ENCODE peak calls at places on chromosomes 1 and 21, in four cellular contexts. One of them, this sample, is unnamed.

GRCh38 chr1:243731974-243732373 is 118.1 kb downstream of the AKT3 start:
- DNase-seq in T47D: no peak
- DNase-seq in adrenal gland: no peak
- DNase-seq in heart left ventricle: no peak
- DNase-seq in this sample: no peak

GRCh38 chr1:36467027-36467410 is 2.8 kb upstream of the MRPS15 start:
- DNase-seq in T47D: no peak
- DNase-seq in heart left ventricle: no peak
- DNase-seq in adrenal gland: no peak
- DNase-seq in this sample: no peak

GRCh38 chr1:206709772-206710456 is 25.2 kb downstream of the MAPKAPK2 start:
- DNase-seq in heart left ventricle: no peak
- DNase-seq in T47D: no peak
- DNase-seq in adrenal gland: no peak
- DNase-seq in this sample: no peak

GRCh38 chr1:85313888-85314696 is 37.7 kb upstream of the BCL10 start:
- DNase-seq in heart left ventricle: peak
- DNase-seq in T47D: peak
- DNase-seq in adrenal gland: peak
- DNase-seq in this sample: no peak

GRCh38 chr1:66444438-66445265 is 89.3 kb upstream of the SGIP1 start:
- DNase-seq in heart left ventricle: no peak
- DNase-seq in T47D: no peak
- DNase-seq in adrenal gland: no peak
- DNase-seq in this sample: no peak

GRCh38 chr1:211485480-211485857 is 6.5 kb downstream of the RD3 start:
- DNase-seq in heart left ventricle: no peak
- DNase-seq in T47D: no peak
- DNase-seq in adrenal gland: no peak
- DNase-seq in this sample: no peak

GRCh38 chr1:183279835-183280234 is 93.8 kb downstream of the LAMC2 start:
- DNase-seq in T47D: peak
- DNase-seq in adrenal gland: peak
- DNase-seq in heart left ventricle: no peak
- DNase-seq in this sample: no peak

GRCh38 chr1:78536427-78536826 is 45.7 kb downstream of the PTGFR start:
- DNase-seq in adrenal gland: no peak
- DNase-seq in T47D: no peak
- DNase-seq in heart left ventricle: no peak
- DNase-seq in this sample: no peak

GRCh38 chr1:41315867-41316266 is 45.4 kb upstream of the FOXO6 start:
- DNase-seq in adrenal gland: no peak
- DNase-seq in heart left ventricle: no peak
- DNase-seq in T47D: no peak
- DNase-seq in this sample: no peak

GRCh38 chr21:16608209-16608830 is 878.5 kb downstream of the USP25 start:
- DNase-seq in adrenal gland: no peak
- DNase-seq in heart left ventricle: no peak
- DNase-seq in T47D: peak
- DNase-seq in this sample: peak

GRCh38 chr1:31238986-31239613 is 587 bp downstream of the NKAIN1 start:
- DNase-seq in adrenal gland: peak
- DNase-seq in heart left ventricle: no peak
- DNase-seq in T47D: peak
- DNase-seq in this sample: peak

GRCh38 chr1:147451628-147452027 is 89.7 kb upstream of the BCL9 start:
- DNase-seq in T47D: no peak
- DNase-seq in heart left ventricle: no peak
- DNase-seq in adrenal gland: no peak
- DNase-seq in this sample: no peak

GRCh38 chr1:233294991-233295774 is at the start of gene PCNX2:
- DNase-seq in heart left ventricle: no peak
- DNase-seq in adrenal gland: peak
- DNase-seq in T47D: peak
- DNase-seq in this sample: peak

GRCh38 chr1:21774835-21775541 is 8.0 kb downstream of the USP48 start:
- DNase-seq in T47D: no peak
- DNase-seq in heart left ventricle: no peak
- DNase-seq in adrenal gland: no peak
- DNase-seq in this sample: no peak

GRCh38 chr1:224458296-224458695 is 23.7 kb upstream of the WDR26 start:
- DNase-seq in T47D: no peak
- DNase-seq in adrenal gland: no peak
- DNase-seq in heart left ventricle: no peak
- DNase-seq in this sample: no peak

GRCh38 chr1:240766831-240767230 is 154.9 kb upstream of the GREM2 start:
- DNase-seq in adrenal gland: no peak
- DNase-seq in T47D: no peak
- DNase-seq in heart left ventricle: no peak
- DNase-seq in this sample: no peak

GRCh38 chr1:234841710-234842231 is 231.8 kb upstream of the IRF2BP2 start:
- DNase-seq in adrenal gland: peak
- DNase-seq in heart left ventricle: peak
- DNase-seq in T47D: no peak
- DNase-seq in this sample: no peak

GRCh38 chr21:45726438-45726837 is 82.9 kb downstream of the PCBP3 start:
- DNase-seq in T47D: no peak
- DNase-seq in adrenal gland: no peak
- DNase-seq in heart left ventricle: no peak
- DNase-seq in this sample: peak

GRCh38 chr1:205451759-205452164 is 4.1 kb downstream of the BLACAT1 start:
- DNase-seq in T47D: no peak
- DNase-seq in adrenal gland: no peak
- DNase-seq in heart left ventricle: no peak
- DNase-seq in this sample: peak

GRCh38 chr1:145918992-145919939 is 749 bp upstream of the PEX11B start:
- DNase-seq in heart left ventricle: peak
- DNase-seq in T47D: peak
- DNase-seq in adrenal gland: peak
- DNase-seq in this sample: peak

GRCh38 chr1:223745731-223746130 is 33.4 kb downstream of the CAPN2 start:
- DNase-seq in adrenal gland: no peak
- DNase-seq in T47D: no peak
- DNase-seq in heart left ventricle: no peak
- DNase-seq in this sample: no peak

GRCh38 chr1:35554261-35555211 is 2.7 kb downstream of the KIAA0319L start:
- DNase-seq in adrenal gland: peak
- DNase-seq in heart left ventricle: no peak
- DNase-seq in T47D: peak
- DNase-seq in this sample: peak

GRCh38 chr1:175267716-175268416 is 75.3 kb upstream of the KIAA0040 start:
- DNase-seq in adrenal gland: peak
- DNase-seq in T47D: no peak
- DNase-seq in heart left ventricle: peak
- DNase-seq in this sample: no peak

GRCh38 chr1:64505232-64505943 is 35.5 kb downstream of the CACHD1 start:
- DNase-seq in T47D: peak
- DNase-seq in adrenal gland: peak
- DNase-seq in heart left ventricle: peak
- DNase-seq in this sample: no peak

GRCh38 chr1:47388548-47389238 is 27.4 kb upstream of the FOXE3 start:
- DNase-seq in heart left ventricle: peak
- DNase-seq in adrenal gland: peak
- DNase-seq in T47D: peak
- DNase-seq in this sample: peak

GRCh38 chr1:197521118-197521739 is 253.2 kb downstream of the CRB1 start:
- DNase-seq in T47D: peak
- DNase-seq in heart left ventricle: no peak
- DNase-seq in adrenal gland: peak
- DNase-seq in this sample: peak

GRCh38 chr1:72182859-72183258 is 99.5 kb downstream of the NEGR1 start:
- DNase-seq in heart left ventricle: no peak
- DNase-seq in adrenal gland: no peak
- DNase-seq in T47D: no peak
- DNase-seq in this sample: no peak

GRCh38 chr1:110285316-110285715 is 53.9 kb upstream of the RBM15 start:
- DNase-seq in adrenal gland: no peak
- DNase-seq in T47D: no peak
- DNase-seq in heart left ventricle: no peak
- DNase-seq in this sample: no peak

GRCh38 chr21:44487831-44488230 is 32.5 kb downstream of the LRRC3 start:
- DNase-seq in heart left ventricle: no peak
- DNase-seq in T47D: no peak
- DNase-seq in adrenal gland: no peak
- DNase-seq in this sample: peak

GRCh38 chr1:209674957-209675566 is at the start of gene G0S2:
- DNase-seq in T47D: peak
- DNase-seq in adrenal gland: peak
- DNase-seq in heart left ventricle: peak
- DNase-seq in this sample: peak

GRCh38 chr21:42456457-42456856 is 39.6 kb downstream of the RSPH1 start:
- DNase-seq in T47D: no peak
- DNase-seq in heart left ventricle: no peak
- DNase-seq in adrenal gland: no peak
- DNase-seq in this sample: no peak

GRCh38 chr1:159171688-159172501 is 480 bp downstream of the CADM3 start:
- DNase-seq in T47D: no peak
- DNase-seq in adrenal gland: no peak
- DNase-seq in heart left ventricle: no peak
- DNase-seq in this sample: peak

GRCh38 chr1:90706437-90707362 is 10.4 kb downstream of the BARHL2 start:
- DNase-seq in heart left ventricle: no peak
- DNase-seq in adrenal gland: peak
- DNase-seq in T47D: peak
- DNase-seq in this sample: peak

GRCh38 chr1:10667815-10668214 is 128.6 kb downstream of the CASZ1 start:
- DNase-seq in adrenal gland: no peak
- DNase-seq in T47D: no peak
- DNase-seq in heart left ventricle: no peak
- DNase-seq in this sample: no peak

GRCh38 chr1:64110924-64111777 is 92.3 kb upstream of the UBE2U start:
- DNase-seq in heart left ventricle: no peak
- DNase-seq in T47D: no peak
- DNase-seq in adrenal gland: no peak
- DNase-seq in this sample: no peak

GRCh38 chr1:12184008-12184681 is 17.4 kb downstream of the TNFRSF1B start:
- DNase-seq in heart left ventricle: peak
- DNase-seq in adrenal gland: peak
- DNase-seq in T47D: no peak
- DNase-seq in this sample: peak

This sample was measured in cerebellar cortex.